ENCODE peak calls at places on chromosomes 4 and X, in seven cellular contexts. R is stimulated activated CD4-positive, alpha-beta T cell treated with anti-CD3 and anti-CD28 coated beads, Interleukin-4, amount 100 ng/mL, for 1 hour; L is NCI-H2081 treated with DMSO at 0.1 percent for 48 hours; U is BE2C; T is frontal cortex; G is heart right ventricle; S is activated naive CD4-positive, alpha-beta T cell treated with Interleukin-2 at 50 U/mL for 16 hours. Q is an unnamed sample.

GRCh38 chrX:10326578-10326977 is 169.8 kb downstream of the CLCN4 start:
- DNase-seq in G (peak), L (no peak), U (peak), R (no peak), S (no peak), T (no peak), Q (no peak)

GRCh38 chrX:134749651-134750450 is 91.6 kb upstream of the PLAC1 start:
- DNase-seq in T (no peak), G (no peak), U (no peak), R (no peak), S (no peak), L (no peak), Q (no peak)

GRCh38 chr4:184362338-184362737 is 112.0 kb downstream of the IRF2 start:
- DNase-seq in S (no peak), L (no peak), G (no peak), T (no peak), U (no peak), R (no peak), Q (no peak)

GRCh38 chr4:47195706-47196105 is 164.3 kb downstream of the GABRB1 start:
- DNase-seq in L (no peak), T (no peak), S (no peak), R (no peak), U (no peak), G (no peak), Q (no peak)

GRCh38 chrX:63418211-63418610 is 67.1 kb upstream of the SPIN4 start:
- DNase-seq in T (no peak), R (no peak), S (no peak), U (no peak), L (no peak), G (no peak), Q (no peak)

GRCh38 chr4:60794372-60794771 is 405.8 kb upstream of the ADGRL3 start:
- DNase-seq in U (no peak), G (no peak), S (no peak), T (no peak), R (no peak), L (no peak), Q (no peak)

GRCh38 chr4:23333946-23334878 is 555.6 kb downstream of the PPARGC1A start:
- DNase-seq in R (no peak), S (peak), L (peak), T (no peak), U (no peak), G (peak), Q (peak)

GRCh38 chrX:14064632-14065432 is 35.1 kb upstream of the GEMIN8 start:
- DNase-seq in G (no peak), U (no peak), R (no peak), S (no peak), L (no peak), T (no peak), Q (no peak)

GRCh38 chrX:960821-961220 is 251.6 kb downstream of the CRLF2 start:
- DNase-seq in S (no peak), R (no peak), G (no peak), U (no peak), T (no peak), L (no peak), Q (no peak)

GRCh38 chr4:73752424-73752823 is 12.1 kb downstream of the CXCL8 start:
- DNase-seq in G (no peak), R (no peak), S (no peak), L (no peak), U (no peak), T (no peak), Q (no peak)

GRCh38 chrX:77342028-77342427 is 105.2 kb upstream of the FGF16 start:
- DNase-seq in U (no peak), R (no peak), G (peak), L (no peak), T (no peak), S (no peak), Q (no peak)

GRCh38 chr4:106418444-106418843 is 49.9 kb upstream of the GIMD1 start:
- DNase-seq in R (no peak), G (no peak), U (no peak), L (no peak), S (no peak), T (no peak), Q (no peak)

GRCh38 chr4:156756118-156756517 is 215.5 kb downstream of the PDGFC start:
- DNase-seq in R (no peak), T (no peak), G (no peak), L (no peak), S (no peak), U (no peak), Q (no peak)

GRCh38 chr4:168880087-168880675 is 129.9 kb downstream of the CBR4 start:
- DNase-seq in R (no peak), G (no peak), U (no peak), T (no peak), S (no peak), L (no peak), Q (no peak)

GRCh38 chrX:65706041-65706828 is 38.8 kb downstream of the MSN start:
- DNase-seq in U (no peak), R (peak), L (no peak), S (peak), G (peak), T (no peak), Q (no peak)

Q was measured in central memory CD4-positive, alpha-beta T cell.